ENCODE peak calls at places on chromosomes 2 and 18, in seven cellular contexts. Z is CD4-positive, alpha-beta T cell; S is keratinocyte; B is CD4-positive, alpha-beta memory T cell; O is cardiac muscle cell; C is lower lobe of right lung; F is thoracic aorta. A is an unnamed sample.

GRCh38 chr2:75155115-75155514 is 44.2 kb downstream of the TACR1 start:
- DNase-seq in Z (no peak), S (no peak), B (no peak), O (no peak), C (no peak), F (no peak), A (no peak)

GRCh38 chr2:238636269-238637073 is 209.7 kb downstream of the ASB1 start:
- DNase-seq in Z (no peak), S (no peak), B (no peak), O (no peak), C (no peak), F (no peak), A (no peak)

GRCh38 chr2:17621781-17622180 is 81.3 kb downstream of the VSNL1 start:
- DNase-seq in Z (no peak), S (no peak), B (no peak), O (peak; percentile 61), C (no peak), F (no peak), A (no peak)

GRCh38 chr2:71481111-71481510 is 27.8 kb downstream of the DYSF start:
- DNase-seq in Z (no peak), S (no peak), B (no peak), O (no peak), C (no peak), F (no peak), A (peak; percentile 34)

GRCh38 chr2:46157966-46158310 is 139.3 kb upstream of the EPAS1 start:
- DNase-seq in Z (no peak), S (no peak), B (no peak), O (peak; percentile 65), C (no peak), F (no peak), A (no peak)

GRCh38 chr2:85216927-85217326 is 83.7 kb downstream of the TCF7L1 start:
- DNase-seq in Z (no peak), S (no peak), B (no peak), O (no peak), C (no peak), F (no peak), A (no peak)

GRCh38 chr18:11842562-11842961 is 8.7 kb upstream of the CHMP1B start:
- DNase-seq in Z (no peak), S (no peak), B (no peak), O (no peak), C (no peak), F (no peak), A (no peak)

GRCh38 chr2:69083126-69083733 is 70.3 kb downstream of the ANTXR1 start:
- DNase-seq in Z (no peak), S (peak; percentile 15), B (no peak), O (peak; percentile 67), C (no peak), F (no peak), A (no peak)

GRCh38 chr2:20091305-20091991 is 40.0 kb upstream of the LAPTM4A start:
- DNase-seq in Z (no peak), S (peak; percentile 83), B (no peak), O (peak; percentile 88), C (no peak), F (no peak), A (peak; percentile 65)

GRCh38 chr18:77811510-77811909 is 561.9 kb downstream of the GALR1 start:
- DNase-seq in Z (no peak), S (no peak), B (no peak), O (no peak), C (no peak), F (no peak), A (no peak)

GRCh38 chr18:49055787-49056186 is 105.0 kb upstream of the SMAD7 start:
- DNase-seq in Z (no peak), S (no peak), B (no peak), O (peak; percentile 74), C (peak; percentile 77), F (no peak), A (no peak)

GRCh38 chr2:241989074-241989473 is 119.5 kb downstream of the RTP5 start:
- DNase-seq in Z (no peak), S (no peak), B (no peak), O (no peak), C (no peak), F (no peak), A (peak; percentile 23)

GRCh38 chr2:150610670-150611279 is 123.3 kb upstream of the RND3 start:
- DNase-seq in Z (no peak), S (no peak), B (no peak), O (peak; percentile 52), C (no peak), F (no peak), A (peak; percentile 55)

GRCh38 chr2:85579266-85579935 is 2.0 kb downstream of the VAMP8 start:
- DNase-seq in Z (no peak), S (no peak), B (no peak), O (no peak), C (peak; percentile 65), F (no peak), A (no peak)

GRCh38 chr2:233400341-233400740 is 46.0 kb downstream of the DGKD start:
- DNase-seq in Z (no peak), S (no peak), B (no peak), O (no peak), C (no peak), F (no peak), A (peak; percentile 46)

GRCh38 chr2:128233790-128234395 is 84.8 kb downstream of the HS6ST1 start:
- DNase-seq in Z (no peak), S (no peak), B (no peak), O (no peak), C (no peak), F (no peak), A (no peak)

GRCh38 chr2:199395311-199395710 is 62.4 kb downstream of the SATB2 start:
- DNase-seq in Z (no peak), S (no peak), B (no peak), O (peak; percentile 10), C (no peak), F (no peak), A (no peak)

GRCh38 chr18:79479761-79480161 is 84.0 kb downstream of the NFATC1 start:
- DNase-seq in Z (no peak), S (no peak), B (no peak), O (no peak), C (peak; percentile 40), F (no peak), A (no peak)

GRCh38 chr2:11577101-11577883 is 43.4 kb downstream of the GREB1 start:
- DNase-seq in Z (no peak), S (no peak), B (no peak), O (no peak), C (peak; percentile 30), F (no peak), A (no peak)

GRCh38 chr2:200591308-200591707 is 5.5 kb downstream of the AOX1 start:
- DNase-seq in Z (no peak), S (no peak), B (no peak), O (no peak), C (no peak), F (no peak), A (no peak)

GRCh38 chr2:200590090-200590489 is 4.3 kb downstream of the AOX1 start:
- DNase-seq in Z (no peak), S (no peak), B (no peak), O (peak; percentile 46), C (no peak), F (no peak), A (no peak)

GRCh38 chr2:200596774-200597173 is 11.0 kb downstream of the AOX1 start:
- DNase-seq in Z (no peak), S (no peak), B (no peak), O (no peak), C (no peak), F (no peak), A (no peak)

GRCh38 chr2:200592414-200593075 is 6.7 kb downstream of the AOX1 start:
- DNase-seq in Z (no peak), S (no peak), B (no peak), O (peak; percentile 79), C (no peak), F (no peak), A (no peak)

GRCh38 chr2:200593905-200594304 is 8.1 kb downstream of the AOX1 start:
- DNase-seq in Z (no peak), S (no peak), B (no peak), O (no peak), C (no peak), F (no peak), A (no peak)
- H3K27ac ChIP-seq in Z (no peak overlapping the region), S (no peak overlapping the region), B (no peak overlapping the region), O (no peak overlapping the region), C (no peak overlapping the region), F (no peak overlapping the region), A (no peak overlapping the region)

DNA sequence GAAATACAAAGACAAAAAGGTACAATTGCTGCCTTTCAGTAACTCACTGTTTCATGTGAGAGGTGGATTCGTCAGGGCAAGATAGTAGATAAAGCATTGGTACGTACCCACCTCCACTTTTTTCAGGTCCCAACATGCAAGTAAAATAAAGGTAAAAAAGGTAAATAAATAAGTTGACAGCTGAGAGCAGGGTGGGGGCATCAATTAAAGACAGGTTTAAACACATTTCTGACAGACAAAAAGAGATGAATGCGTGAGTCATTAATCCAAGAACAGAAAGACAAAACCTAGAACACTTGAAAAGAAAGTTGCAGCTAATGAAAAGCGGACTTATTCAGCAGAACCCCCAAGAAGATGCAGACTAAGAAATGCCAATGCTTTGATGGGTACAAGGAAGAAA is 979.6 kb upstream of the CDH2 start:
- DNase-seq in Z (no peak), S (peak; percentile 88), B (no peak), O (no peak), C (no peak), F (no peak), A (no peak)
- H3K27ac ChIP-seq in Z (no peak overlapping the region), S (peak overlapping the region; percentile 78), B (no peak overlapping the region), O (no peak overlapping the region), C (no peak overlapping the region), F (no peak overlapping the region), A (no peak overlapping the region)

DNA sequence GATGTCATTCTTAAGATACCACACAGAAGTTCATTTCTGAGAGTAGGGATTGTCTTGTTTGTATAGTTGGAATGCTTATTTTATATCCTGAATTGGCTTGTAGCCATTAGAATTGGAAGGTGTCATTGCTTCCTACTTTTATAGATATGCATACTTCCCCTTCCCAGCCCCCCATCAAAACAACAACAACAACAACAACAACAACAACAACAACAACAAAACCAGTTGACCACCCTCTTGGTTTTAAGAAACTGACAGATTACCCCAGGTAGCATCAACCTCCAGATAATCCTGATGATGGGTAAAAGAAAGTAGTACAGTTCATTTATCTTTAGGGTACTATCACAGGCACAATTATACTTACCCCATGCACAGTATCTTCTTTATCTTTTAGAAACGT is 20.0 kb downstream of the PHLPP1 start:
- DNase-seq in Z (no peak), S (no peak), B (no peak), O (no peak), C (no peak), F (no peak), A (no peak)
- H3K27ac ChIP-seq in Z (no peak overlapping the region), S (no peak overlapping the region), B (no peak overlapping the region), O (no peak overlapping the region), C (no peak overlapping the region), F (no peak overlapping the region), A (no peak overlapping the region)

GRCh38 chr2:63617360-63617759 is 28.6 kb downstream of the MDH1 start:
- DNase-seq in Z (no peak), S (no peak), B (no peak), O (no peak), C (no peak), F (no peak), A (no peak)

GRCh38 chr2:63614448-63614968 is 25.7 kb downstream of the MDH1 start:
- DNase-seq in Z (no peak), S (peak; percentile 88), B (no peak), O (peak; percentile 25), C (no peak), F (no peak), A (no peak)

GRCh38 chr2:63614983-63615945 is 26.5 kb downstream of the MDH1 start:
- DNase-seq in Z (no peak), S (peak; percentile 79), B (no peak), O (peak; percentile 52), C (no peak), F (no peak), A (no peak)

GRCh38 chr2:63619328-63619727 is 30.6 kb downstream of the MDH1 start:
- DNase-seq in Z (no peak), S (no peak), B (no peak), O (no peak), C (no peak), F (no peak), A (no peak)

GRCh38 chr2:63613391-63613901 is 24.7 kb downstream of the MDH1 start:
- DNase-seq in Z (no peak), S (no peak), B (no peak), O (peak; percentile 59), C (no peak), F (no peak), A (no peak)
- H3K27ac ChIP-seq in Z (no peak overlapping the region), S (no peak overlapping the region), B (no peak overlapping the region), O (no peak overlapping the region), C (no peak overlapping the region), F (no peak overlapping the region), A (no peak overlapping the region)

A was measured in Peyer's patch.